ENCODE peak calls at places on chromosomes 1 and 21, in four cellular contexts. One of them, this sample, is unnamed.

GRCh38 chr1:209692296-209692695 is 12.3 kb upstream of the HSD11B1 start:
- DNase-seq in K562: no peak
- DNase-seq in WTC11: no peak
- DNase-seq in HepG2: no peak
- DNase-seq in this sample: no peak

GRCh38 chr1:65114312-65114711 is 33.7 kb upstream of the AK4 start:
- DNase-seq in WTC11: no peak
- DNase-seq in HepG2: peak; percentile 12
- DNase-seq in K562: no peak
- DNase-seq in this sample: no peak

GRCh38 chr1:247119600-247120407 is 15.6 kb upstream of the ZNF669 start:
- DNase-seq in K562: no peak
- DNase-seq in HepG2: no peak
- DNase-seq in WTC11: no peak
- DNase-seq in this sample: no peak

GRCh38 chr21:38914531-38915385 is 109.0 kb downstream of the ETS2 start:
- DNase-seq in HepG2: peak; percentile 25
- DNase-seq in WTC11: no peak
- DNase-seq in K562: no peak
- DNase-seq in this sample: no peak

GRCh38 chr1:83920320-83920719 is 78.6 kb downstream of the TTLL7 start:
- DNase-seq in K562: peak; percentile 52
- DNase-seq in HepG2: no peak
- DNase-seq in WTC11: no peak
- DNase-seq in this sample: no peak

GRCh38 chr1:202007703-202008489 is 2.5 kb upstream of the ELF3 start:
- DNase-seq in K562: peak; percentile 82
- DNase-seq in HepG2: no peak
- DNase-seq in WTC11: peak; percentile 87
- DNase-seq in this sample: no peak

GRCh38 chr1:98119793-98120192 is 199.0 kb upstream of the DPYD start:
- DNase-seq in HepG2: no peak
- DNase-seq in WTC11: peak; percentile 12
- DNase-seq in K562: no peak
- DNase-seq in this sample: no peak

GRCh38 chr1:63968663-63969460 is 195.0 kb downstream of the ROR1 start:
- DNase-seq in K562: no peak
- DNase-seq in WTC11: no peak
- DNase-seq in HepG2: no peak
- DNase-seq in this sample: no peak

DNA sequence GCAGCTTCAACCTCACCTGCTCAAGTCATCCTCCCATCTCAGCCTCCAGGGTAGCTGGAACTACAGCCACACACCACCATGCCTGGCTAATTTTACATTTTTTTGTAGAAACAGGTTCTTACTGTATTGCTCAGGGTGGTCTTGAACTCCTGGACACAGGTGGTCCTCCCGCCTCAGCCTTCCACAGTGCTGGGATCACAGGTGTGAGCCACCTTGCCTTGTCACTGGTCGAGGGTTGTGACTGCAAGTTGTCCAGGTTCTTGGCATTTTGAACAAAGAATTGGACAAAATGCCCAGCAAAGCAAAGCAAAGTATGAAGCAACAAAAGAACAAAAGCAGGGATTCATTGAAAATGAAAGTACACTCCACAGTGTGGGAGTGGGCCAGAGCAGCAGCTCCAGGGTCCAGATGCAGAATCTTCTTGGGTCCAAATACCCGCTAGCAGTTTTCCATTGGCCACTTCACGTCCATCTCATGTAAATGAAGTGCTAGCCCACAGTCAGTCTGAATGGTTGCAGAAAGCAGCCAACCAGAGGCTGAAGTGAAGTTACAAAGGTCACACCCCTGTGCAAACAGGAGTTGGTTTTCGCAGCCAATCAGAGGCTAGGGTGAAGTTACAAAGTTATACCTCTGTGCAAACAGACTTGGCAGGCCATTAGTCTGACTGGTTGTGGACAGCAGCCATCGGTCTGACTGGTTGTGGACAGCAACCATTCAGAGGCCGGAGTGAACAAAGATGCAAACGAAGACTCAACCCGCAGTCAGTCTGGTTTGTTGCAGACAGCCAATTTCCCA is 109.5 kb upstream of the KIF26B start:
- DNase-seq in WTC11: peak; percentile 17
- DNase-seq in K562: peak; percentile 35
- DNase-seq in HepG2: peak; percentile 98
- DNase-seq in this sample: no peak
- TF ChIP-seq NR2C2 in WTC11: no peak
- TF ChIP-seq NR2C2 in K562: no peak
- TF ChIP-seq NR2C2 in HepG2: peak; percentile 33
- TF ChIP-seq NR2C2 in this sample: no peak

GRCh38 chr1:91555821-91556531 is 55.3 kb downstream of the CDC7 start:
- DNase-seq in HepG2: no peak
- DNase-seq in WTC11: no peak
- DNase-seq in K562: peak; percentile 85
- DNase-seq in this sample: no peak
- TF ChIP-seq NR2C2 in HepG2: no peak
- TF ChIP-seq NR2C2 in WTC11: no peak
- TF ChIP-seq NR2C2 in K562: peak; percentile 67
- TF ChIP-seq NR2C2 in this sample: no peak

DNA sequence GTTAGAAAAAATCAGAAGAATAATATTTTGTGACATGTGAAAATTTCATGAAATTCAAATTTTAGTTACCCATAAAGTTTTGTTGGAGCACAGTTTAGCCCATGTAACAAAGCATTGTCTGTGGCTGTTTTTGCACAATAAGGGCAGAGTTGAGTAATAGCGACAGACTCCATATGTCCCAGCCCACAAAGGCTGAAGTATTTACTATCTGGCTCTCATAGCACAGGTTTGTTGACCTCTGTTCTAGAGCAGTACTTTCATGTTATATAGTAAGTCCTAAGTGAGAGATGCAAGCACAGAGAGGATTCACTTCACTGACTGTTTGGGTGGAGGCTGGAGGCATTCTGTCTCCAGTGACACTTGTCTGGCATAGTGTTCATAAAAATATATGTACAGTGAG is 6.8 kb downstream of the LAMC1 start:
- DNase-seq in HepG2: peak; percentile 97
- DNase-seq in K562: no peak
- DNase-seq in WTC11: no peak
- DNase-seq in this sample: no peak
- TF ChIP-seq NR2C2 in HepG2: peak; percentile 32
- TF ChIP-seq NR2C2 in K562: no peak
- TF ChIP-seq NR2C2 in WTC11: no peak
- TF ChIP-seq NR2C2 in this sample: no peak

GRCh38 chr1:175844877-175845276 is 101.5 kb upstream of the TNR start:
- DNase-seq in HepG2: no peak
- DNase-seq in K562: no peak
- DNase-seq in WTC11: no peak
- DNase-seq in this sample: no peak

GRCh38 chr1:175841613-175842234 is 98.3 kb upstream of the TNR start:
- DNase-seq in HepG2: peak; percentile 25
- DNase-seq in K562: no peak
- DNase-seq in WTC11: no peak
- DNase-seq in this sample: no peak

GRCh38 chr1:175842545-175842944 is 99.2 kb upstream of the TNR start:
- DNase-seq in WTC11: no peak
- DNase-seq in HepG2: no peak
- DNase-seq in K562: no peak
- DNase-seq in this sample: no peak

GRCh38 chr1:175840787-175841186 is 97.4 kb upstream of the TNR start:
- DNase-seq in HepG2: no peak
- DNase-seq in WTC11: no peak
- DNase-seq in K562: no peak
- DNase-seq in this sample: no peak

DNA sequence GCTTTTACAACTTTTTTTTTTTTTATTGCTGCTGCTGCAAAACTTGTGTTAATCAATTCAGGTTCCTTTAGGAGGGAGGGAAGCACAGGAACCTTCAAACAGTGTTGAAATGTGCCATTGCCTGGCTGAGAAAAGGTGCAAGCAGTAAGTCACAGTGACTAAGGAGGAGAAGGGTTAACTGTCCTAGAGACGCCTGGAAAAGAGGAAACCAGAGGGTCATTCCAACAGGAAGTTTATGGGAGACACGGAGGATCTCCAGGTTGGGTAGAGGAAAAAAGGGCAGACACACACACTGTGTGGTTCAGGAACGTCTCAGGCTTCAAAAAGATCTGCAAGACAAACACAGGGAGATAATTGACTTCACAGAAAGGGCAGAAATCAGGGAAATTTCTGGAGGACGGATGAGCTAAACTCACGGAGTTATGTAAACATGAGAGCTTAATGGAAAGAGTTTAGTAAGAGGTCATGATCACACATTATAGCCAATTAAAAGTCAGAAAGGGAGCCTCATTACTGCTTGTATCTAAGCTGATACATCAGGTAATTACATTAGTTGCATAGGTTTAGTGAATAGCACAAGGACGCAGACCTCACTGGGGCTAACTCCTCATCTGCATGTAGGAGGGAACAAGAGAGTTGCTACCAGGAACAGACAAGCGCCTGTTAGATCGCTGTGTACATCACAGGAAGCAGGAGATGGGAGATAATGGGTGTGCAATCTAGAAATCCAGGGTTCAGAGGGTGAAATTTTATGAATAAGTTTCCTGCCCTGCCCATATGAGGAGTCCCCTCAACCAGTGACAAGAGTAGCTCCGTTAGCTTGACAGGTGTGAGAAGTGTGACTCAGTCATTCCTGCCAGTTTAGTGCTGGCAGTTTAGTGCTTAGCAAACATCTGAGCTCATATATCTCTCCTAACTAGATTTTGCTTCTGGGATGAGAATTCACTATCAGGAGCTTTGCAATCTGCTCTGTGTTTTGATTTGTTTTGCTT is 96.6 kb upstream of the TNR start:
- DNase-seq in K562: peak; percentile 2
- DNase-seq in WTC11: no peak
- DNase-seq in HepG2: peak; percentile 87
- DNase-seq in this sample: no peak
- TF ChIP-seq NR2C2 in K562: peak; percentile 85
- TF ChIP-seq NR2C2 in WTC11: no peak
- TF ChIP-seq NR2C2 in HepG2: peak; percentile 75
- TF ChIP-seq NR2C2 in this sample: no peak

GRCh38 chr1:163094589-163094988 is 25.4 kb downstream of the RGS4 start:
- DNase-seq in HepG2: no peak
- DNase-seq in K562: no peak
- DNase-seq in WTC11: no peak
- DNase-seq in this sample: no peak
- TF ChIP-seq NR2C2 in HepG2: no peak
- TF ChIP-seq NR2C2 in K562: no peak
- TF ChIP-seq NR2C2 in WTC11: no peak
- TF ChIP-seq NR2C2 in this sample: no peak

GRCh38 chr21:26769613-26770188 is 75.5 kb downstream of the ADAMTS1 start:
- DNase-seq in HepG2: no peak
- DNase-seq in K562: no peak
- DNase-seq in WTC11: no peak
- DNase-seq in this sample: no peak
- TF ChIP-seq NR2C2 in HepG2: no peak
- TF ChIP-seq NR2C2 in K562: no peak
- TF ChIP-seq NR2C2 in WTC11: no peak
- TF ChIP-seq NR2C2 in this sample: no peak

GRCh38 chr1:25771246-25772114 is 28.5 kb upstream of the SELENON start:
- DNase-seq in HepG2: peak; percentile 74
- DNase-seq in WTC11: peak; percentile 32
- DNase-seq in K562: no peak
- DNase-seq in this sample: no peak
- TF ChIP-seq NR2C2 in HepG2: no peak
- TF ChIP-seq NR2C2 in WTC11: no peak
- TF ChIP-seq NR2C2 in K562: peak; percentile 38
- TF ChIP-seq NR2C2 in this sample: no peak

GRCh38 chr1:36359911-36360310 is 25.8 kb downstream of the STK40 start:
- DNase-seq in HepG2: no peak
- DNase-seq in WTC11: no peak
- DNase-seq in K562: no peak
- DNase-seq in this sample: no peak

GRCh38 chr1:36358514-36359084 is 27.1 kb downstream of the STK40 start:
- DNase-seq in WTC11: no peak
- DNase-seq in K562: no peak
- DNase-seq in HepG2: no peak
- DNase-seq in this sample: no peak

GRCh38 chr1:36355811-36356210 is 29.9 kb downstream of the STK40 start:
- DNase-seq in HepG2: no peak
- DNase-seq in WTC11: no peak
- DNase-seq in K562: no peak
- DNase-seq in this sample: no peak

GRCh38 chr1:36354486-36354885 is 31.0 kb upstream of the EVA1B start:
- DNase-seq in HepG2: no peak
- DNase-seq in WTC11: no peak
- DNase-seq in K562: no peak
- DNase-seq in this sample: no peak

DNA sequence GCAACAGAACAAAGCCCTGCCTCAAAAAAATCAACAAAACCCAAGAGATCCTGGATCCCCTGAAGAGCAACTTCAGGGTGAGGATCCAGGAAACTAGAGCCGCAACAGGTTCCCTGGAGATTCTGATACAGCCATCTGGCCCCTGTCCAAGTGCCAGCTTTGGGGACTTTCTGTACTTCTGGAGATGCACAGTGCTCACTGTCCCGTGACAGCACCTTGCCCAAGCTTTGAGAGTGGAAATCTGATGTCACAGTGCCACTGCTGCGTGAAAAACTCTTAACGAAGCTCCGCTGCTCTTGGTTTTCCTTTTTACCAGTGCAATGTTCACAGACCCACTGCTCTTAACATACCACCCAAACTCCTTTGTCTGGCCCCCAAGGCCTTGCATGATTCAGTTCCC is 26.3 kb downstream of the STK40 start:
- DNase-seq in K562: no peak
- DNase-seq in WTC11: no peak
- DNase-seq in HepG2: no peak
- DNase-seq in this sample: no peak
- TF ChIP-seq NR2C2 in K562: no peak
- TF ChIP-seq NR2C2 in WTC11: no peak
- TF ChIP-seq NR2C2 in HepG2: no peak
- TF ChIP-seq NR2C2 in this sample: no peak

GRCh38 chr21:44319407-44320065 is 19.7 kb downstream of the CFAP410 start:
- DNase-seq in HepG2: no peak
- DNase-seq in WTC11: no peak
- DNase-seq in K562: no peak
- DNase-seq in this sample: no peak
- TF ChIP-seq NR2C2 in HepG2: no peak
- TF ChIP-seq NR2C2 in WTC11: no peak
- TF ChIP-seq NR2C2 in K562: no peak
- TF ChIP-seq NR2C2 in this sample: no peak

GRCh38 chr1:16072616-16073484 is 601 bp downstream of the FAM131C start:
- DNase-seq in HepG2: no peak
- DNase-seq in K562: no peak
- DNase-seq in WTC11: peak; percentile 58
- DNase-seq in this sample: no peak
- TF ChIP-seq NR2C2 in HepG2: no peak
- TF ChIP-seq NR2C2 in K562: no peak
- TF ChIP-seq NR2C2 in WTC11: no peak
- TF ChIP-seq NR2C2 in this sample: no peak

This sample was measured in GM12878.